ENCODE peak calls at places on chromosomes 3 and 15, in nine cellular contexts. I is stomach, B is suprapubic skin, F is vagina, R is sigmoid colon, S is upper lobe of left lung, A is esophagus muscularis mucosa, E is HCT116, N is breast epithelium. D is an unnamed sample.

GRCh38 chr3:17140670-17141505 is 256.1 kb downstream of the PLCL2 start:
- DNase-seq in I (no peak), B (no peak), F (no peak), R (no peak), S (no peak), A (no peak), E (no peak), N (no peak), D (no peak)

GRCh38 chr3:15651396-15651795 is 49.9 kb downstream of the BTD start:
- DNase-seq in I (no peak), B (no peak), F (no peak), R (no peak), S (no peak), A (no peak), E (no peak), N (no peak), D (no peak)

GRCh38 chr15:60101416-60101815 is 97.3 kb downstream of the FOXB1 start:
- DNase-seq in I (no peak), B (no peak), F (no peak), R (no peak), S (no peak), A (no peak), E (no peak), N (no peak), D (no peak)

GRCh38 chr15:55786341-55786740 is 43.4 kb upstream of the PRTG start:
- DNase-seq in I (no peak), B (no peak), F (no peak), R (no peak), S (no peak), A (no peak), E (no peak), N (no peak), D (no peak)

GRCh38 chr3:185280572-185281365 is 26.9 kb upstream of the EHHADH start:
- DNase-seq in I (no peak), B (no peak), F (no peak), R (no peak), S (no peak), A (no peak), E (peak; percentile 75), N (no peak), D (no peak)

GRCh38 chr15:52115598-52116427 is 3.2 kb upstream of the BCL2L10 start:
- DNase-seq in I (peak; percentile 38), B (no peak), F (no peak), R (no peak), S (no peak), A (no peak), E (no peak), N (no peak), D (no peak)

GRCh38 chr3:50050361-50050760 is 38.4 kb upstream of the RBM5 start:
- DNase-seq in I (no peak), B (no peak), F (no peak), R (no peak), S (no peak), A (no peak), E (no peak), N (no peak), D (no peak)

GRCh38 chr15:29470311-29470710 is 200.7 kb upstream of the NSMCE3 start:
- DNase-seq in I (no peak), B (no peak), F (no peak), R (no peak), S (no peak), A (no peak), E (no peak), N (no peak), D (peak; percentile 32)

GRCh38 chr3:23495507-23495906 is 292.4 kb downstream of the UBE2E2 start:
- DNase-seq in I (no peak), B (no peak), F (no peak), R (no peak), S (no peak), A (no peak), E (no peak), N (no peak), D (no peak)

GRCh38 chr3:183958226-183958625 is 59.5 kb downstream of the ABCC5 start:
- DNase-seq in I (no peak), B (no peak), F (no peak), R (no peak), S (no peak), A (no peak), E (no peak), N (no peak), D (no peak)

GRCh38 chr3:155512175-155512866 is 218.8 kb upstream of the STRIT1 start:
- DNase-seq in I (no peak), B (no peak), F (no peak), R (no peak), S (no peak), A (no peak), E (no peak), N (no peak), D (no peak)

GRCh38 chr15:31230630-31231485 is 95.8 kb upstream of the KLF13 start:
- DNase-seq in I (no peak), B (no peak), F (no peak), R (no peak), S (no peak), A (no peak), E (no peak), N (no peak), D (peak; percentile 94)

GRCh38 chr15:81301815-81302399 is 22.0 kb downstream of the STARD5 start:
- DNase-seq in I (peak; percentile 44), B (peak; percentile 60), F (no peak), R (no peak), S (peak; percentile 73), A (no peak), E (no peak), N (no peak), D (peak; percentile 91)

GRCh38 chr15:77507911-77508310 is 87.2 kb downstream of the HMG20A start:
- DNase-seq in I (peak; percentile 57), B (no peak), F (no peak), R (peak; percentile 60), S (no peak), A (no peak), E (peak; percentile 41), N (no peak), D (no peak)

GRCh38 chr3:55622116-55622515 is 135.0 kb upstream of the WNT5A start:
- DNase-seq in I (no peak), B (no peak), F (no peak), R (no peak), S (no peak), A (no peak), E (no peak), N (no peak), D (no peak)

GRCh38 chr15:93520206-93520605 is 431.2 kb upstream of the RGMA start:
- DNase-seq in I (no peak), B (no peak), F (no peak), R (no peak), S (no peak), A (no peak), E (no peak), N (no peak), D (no peak)

GRCh38 chr3:101383656-101384055 is 63.3 kb upstream of the IMPG2 start:
- DNase-seq in I (no peak), B (no peak), F (no peak), R (no peak), S (no peak), A (no peak), E (no peak), N (no peak), D (no peak)

GRCh38 chr3:125123455-125123854 is 67.7 kb upstream of the HEG1 start:
- DNase-seq in I (no peak), B (no peak), F (no peak), R (no peak), S (no peak), A (no peak), E (no peak), N (no peak), D (no peak)

GRCh38 chr15:75045332-75046015 is 22.1 kb downstream of the PPCDC start:
- DNase-seq in I (no peak), B (no peak), F (no peak), R (no peak), S (no peak), A (no peak), E (no peak), N (no peak), D (no peak)

GRCh38 chr3:34020761-34021635 is 222.6 kb downstream of the PDCD6IP start:
- DNase-seq in I (no peak), B (no peak), F (no peak), R (no peak), S (no peak), A (no peak), E (no peak), N (no peak), D (no peak)

DNA sequence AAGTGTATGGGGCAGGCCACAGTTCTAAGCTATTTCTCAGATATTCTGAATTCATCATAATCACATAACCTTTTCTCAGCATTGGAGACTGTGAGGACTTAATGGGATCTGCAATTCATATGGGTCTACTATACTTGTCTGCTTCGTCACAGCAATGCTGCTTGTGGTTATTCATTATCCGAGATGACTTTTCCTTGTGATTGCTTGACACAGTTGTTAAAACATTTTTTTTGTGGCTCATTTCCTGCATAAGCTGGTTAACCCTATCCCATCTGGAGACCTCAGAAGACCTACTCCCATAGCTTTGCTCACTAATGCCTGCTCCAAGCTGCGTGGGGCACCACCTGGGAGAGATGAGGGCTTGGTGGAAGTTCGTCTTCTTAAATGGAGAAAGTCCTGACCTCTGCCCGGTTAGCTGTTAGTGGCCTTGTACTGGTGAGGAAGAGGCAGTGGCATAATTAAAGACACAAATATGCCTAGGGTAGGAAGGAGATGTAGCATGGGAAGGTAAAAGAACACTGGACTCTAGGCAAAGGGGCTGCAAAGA is 360.8 kb downstream of the CHST2 start:
- DNase-seq in I (no peak), B (no peak), F (no peak), R (no peak), S (no peak), A (no peak), E (no peak), N (no peak), D (no peak)
- TF ChIP-seq POLR2AphosphoS5 in I (no peak), B (no peak), F (no peak), R (no peak), S (no peak), A (no peak), E (no peak), N (no peak), D (no peak)

DNA sequence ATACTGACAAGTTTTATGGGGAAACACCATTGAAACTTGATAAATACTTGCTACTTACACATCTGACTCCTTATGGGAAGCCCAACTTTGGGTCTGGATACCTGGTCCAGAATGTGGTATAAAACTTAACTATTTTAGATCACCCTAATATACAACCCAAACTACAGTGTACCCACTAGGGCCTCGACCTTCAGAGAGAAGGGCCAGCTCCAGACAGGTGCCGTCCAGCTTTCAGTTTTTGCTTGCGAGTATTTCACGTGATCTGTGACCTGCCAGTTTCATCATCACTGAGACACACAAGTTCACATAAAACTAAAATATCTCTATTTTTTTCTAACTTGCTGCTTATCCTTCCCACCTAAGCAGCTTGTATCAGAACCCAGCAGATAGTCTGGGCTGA is 59.3 kb upstream of the RPL35A start:
- DNase-seq in I (no peak), B (no peak), F (no peak), R (no peak), S (no peak), A (no peak), E (no peak), N (no peak), D (no peak)
- TF ChIP-seq CTCF in I (no peak), B (no peak), F (no peak), R (no peak), S (no peak), A (no peak), E (no peak), N (no peak), D (no peak)

GRCh38 chr15:89631902-89632264 is 23.4 kb downstream of the KIF7 start:
- DNase-seq in I (no peak), B (no peak), F (peak; percentile 46), R (no peak), S (no peak), A (peak; percentile 85), E (no peak), N (no peak), D (no peak)
- TF ChIP-seq POLR2A in I (no peak), B (no peak), F (no peak), R (no peak), S (no peak), A (no peak), E (no peak), N (no peak), D (no peak)

GRCh38 chr3:197896421-197896820 is 53.6 kb upstream of the RPL35A start:
- DNase-seq in I (no peak), B (no peak), F (no peak), R (no peak), S (no peak), A (no peak), E (no peak), N (no peak), D (no peak)
- TF ChIP-seq POLR2AphosphoS5 in I (no peak), B (no peak), F (no peak), R (no peak), S (no peak), A (no peak), E (no peak), N (no peak), D (no peak)

D was measured in spleen.